ENCODE peak calls at places on chromosomes 2 and 18, in six cellular contexts. One of them, this sample, is unnamed.
A peak's percentile ranks its signal among the peaks of the same experiment; 100 is the strongest.

GRCh38 chr18:49616618-49617328 is 54.9 kb downstream of the LIPG start:
- DNase-seq in K562: no peak
- DNase-seq in HCT116: no peak
- DNase-seq in H1: no peak
- DNase-seq in GM12878: peak; percentile 26
- DNase-seq in HepG2: no peak
- DNase-seq in this sample: no peak

GRCh38 chr2:1658394-1659151 is 85.7 kb downstream of the PXDN start:
- DNase-seq in HepG2: no peak
- DNase-seq in H1: no peak
- DNase-seq in K562: no peak
- DNase-seq in GM12878: no peak
- DNase-seq in HCT116: no peak
- DNase-seq in this sample: no peak

GRCh38 chr2:97708608-97709007 is 4.8 kb upstream of the ZAP70 start:
- DNase-seq in HepG2: no peak
- DNase-seq in HCT116: no peak
- DNase-seq in H1: no peak
- DNase-seq in GM12878: no peak
- DNase-seq in K562: peak; percentile 39
- DNase-seq in this sample: no peak

GRCh38 chr2:152468832-152469692 is 134.1 kb downstream of the FMNL2 start:
- DNase-seq in H1: no peak
- DNase-seq in K562: no peak
- DNase-seq in HepG2: no peak
- DNase-seq in HCT116: no peak
- DNase-seq in GM12878: peak; percentile 28
- DNase-seq in this sample: no peak

GRCh38 chr2:523698-524270 is 153.4 kb downstream of the TMEM18 start:
- DNase-seq in HCT116: no peak
- DNase-seq in HepG2: no peak
- DNase-seq in H1: no peak
- DNase-seq in GM12878: no peak
- DNase-seq in K562: no peak
- DNase-seq in this sample: no peak

GRCh38 chr2:85843543-85843942 is 45.2 kb downstream of the ST3GAL5 start:
- DNase-seq in K562: peak; percentile 62
- DNase-seq in H1: no peak
- DNase-seq in GM12878: no peak
- DNase-seq in HepG2: no peak
- DNase-seq in HCT116: no peak
- DNase-seq in this sample: peak; percentile 11

GRCh38 chr2:157475722-157476390 is 32.0 kb upstream of the CYTIP start:
- DNase-seq in HCT116: no peak
- DNase-seq in HepG2: no peak
- DNase-seq in H1: no peak
- DNase-seq in K562: no peak
- DNase-seq in GM12878: no peak
- DNase-seq in this sample: no peak

GRCh38 chr2:206846854-206847834 is 81.7 kb downstream of the FASTKD2 start:
- DNase-seq in HepG2: peak; percentile 94
- DNase-seq in GM12878: no peak
- DNase-seq in K562: no peak
- DNase-seq in HCT116: no peak
- DNase-seq in H1: no peak
- DNase-seq in this sample: no peak

GRCh38 chr2:113602869-113603466 is 24.1 kb upstream of the RABL2A start:
- DNase-seq in H1: no peak
- DNase-seq in HepG2: no peak
- DNase-seq in K562: no peak
- DNase-seq in HCT116: no peak
- DNase-seq in GM12878: no peak
- DNase-seq in this sample: no peak

GRCh38 chr18:9914584-9915290 is 921 bp downstream of the VAPA start:
- DNase-seq in GM12878: no peak
- DNase-seq in H1: no peak
- DNase-seq in HCT116: peak; percentile 49
- DNase-seq in K562: peak; percentile 61
- DNase-seq in HepG2: peak; percentile 51
- DNase-seq in this sample: no peak

GRCh38 chr2:1581965-1582625 is 162.2 kb downstream of the PXDN start:
- DNase-seq in K562: no peak
- DNase-seq in GM12878: no peak
- DNase-seq in H1: no peak
- DNase-seq in HepG2: no peak
- DNase-seq in HCT116: no peak
- DNase-seq in this sample: no peak

GRCh38 chr18:32301976-32302743 is 112.3 kb downstream of the MEP1B start:
- DNase-seq in H1: no peak
- DNase-seq in HCT116: no peak
- DNase-seq in HepG2: no peak
- DNase-seq in K562: no peak
- DNase-seq in GM12878: no peak
- DNase-seq in this sample: no peak

GRCh38 chr2:20213651-20214565 is 11.0 kb downstream of the SDC1 start:
- DNase-seq in K562: no peak
- DNase-seq in HepG2: peak; percentile 93
- DNase-seq in H1: no peak
- DNase-seq in HCT116: no peak
- DNase-seq in GM12878: peak; percentile 31
- DNase-seq in this sample: no peak
- TF ChIP-seq ZNF274 in K562: no peak
- TF ChIP-seq ZNF274 in HepG2: no peak
- TF ChIP-seq ZNF274 in H1: no peak
- TF ChIP-seq ZNF274 in HCT116: no peak
- TF ChIP-seq ZNF274 in GM12878: no peak
- TF ChIP-seq ZNF274 in this sample: no peak

DNA sequence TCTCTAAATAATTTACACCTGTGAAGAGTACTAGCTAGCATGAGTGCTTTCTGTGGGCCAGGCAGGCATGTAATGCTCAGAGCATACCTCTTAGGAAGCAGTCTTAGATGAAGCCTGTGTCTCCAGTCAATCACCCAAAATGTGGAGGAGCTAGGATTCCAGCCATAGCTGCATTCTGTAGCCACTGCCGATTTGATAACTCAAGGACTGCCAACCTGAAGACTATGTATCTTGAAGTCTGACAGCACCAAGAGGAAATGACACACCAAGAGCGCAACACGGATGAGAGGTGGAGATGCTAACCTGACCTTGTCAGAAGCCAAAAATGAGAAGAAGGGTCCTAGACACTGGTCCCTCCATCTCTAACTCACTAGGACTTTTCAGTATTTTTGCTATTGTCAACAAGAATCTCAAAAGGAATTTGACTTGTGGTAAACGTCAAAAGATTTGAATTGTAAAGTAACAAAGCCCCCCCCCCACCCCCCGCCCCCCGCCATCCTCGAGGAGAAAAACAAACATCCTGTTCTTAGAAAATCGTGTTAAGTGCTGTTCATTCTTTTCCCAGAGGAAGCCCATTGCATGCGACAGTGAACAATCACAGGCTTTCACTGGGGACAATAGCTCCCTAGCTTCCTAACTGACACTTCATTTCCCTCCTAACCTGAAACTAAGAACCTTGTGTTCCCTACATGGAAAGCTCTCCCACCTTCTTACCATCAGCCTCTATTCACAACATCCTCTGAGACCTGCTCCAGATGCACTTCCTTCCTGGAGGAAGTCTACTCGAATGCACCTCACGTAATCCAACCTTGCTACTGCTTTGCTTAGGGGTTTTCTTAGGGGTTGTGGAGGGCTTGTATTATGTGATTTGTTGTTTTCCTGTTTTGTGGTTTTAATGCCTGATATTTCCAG is 14.7 kb downstream of the CDC42EP3 start:
- DNase-seq in HCT116: no peak
- DNase-seq in H1: peak; percentile 70
- DNase-seq in HepG2: no peak
- DNase-seq in K562: no peak
- DNase-seq in GM12878: no peak
- DNase-seq in this sample: peak; percentile 90
- TF ChIP-seq YY1 in HCT116: no peak
- TF ChIP-seq YY1 in H1: no peak
- TF ChIP-seq YY1 in HepG2: no peak
- TF ChIP-seq YY1 in K562: no peak
- TF ChIP-seq YY1 in GM12878: no peak
- TF ChIP-seq YY1 in this sample: no peak

GRCh38 chr2:25341753-25342371 is at the start of gene DNMT3A:
- DNase-seq in K562: peak; percentile 79
- DNase-seq in HepG2: no peak
- DNase-seq in HCT116: no peak
- DNase-seq in GM12878: no peak
- DNase-seq in H1: no peak
- DNase-seq in this sample: no peak
- H3K9ac ChIP-seq in K562: peak within 1 kb of the TSS; percentile 81
- H3K9ac ChIP-seq in HepG2: peak within 1 kb of the TSS; percentile 44
- H3K9ac ChIP-seq in HCT116: peak within 1 kb of the TSS; percentile 30
- H3K9ac ChIP-seq in GM12878: peak within 1 kb of the TSS; percentile 62
- H3K9ac ChIP-seq in H1: no peak within 1 kb of the TSS
- H3K9ac ChIP-seq in this sample: peak within 1 kb of the TSS; percentile 42

DNA sequence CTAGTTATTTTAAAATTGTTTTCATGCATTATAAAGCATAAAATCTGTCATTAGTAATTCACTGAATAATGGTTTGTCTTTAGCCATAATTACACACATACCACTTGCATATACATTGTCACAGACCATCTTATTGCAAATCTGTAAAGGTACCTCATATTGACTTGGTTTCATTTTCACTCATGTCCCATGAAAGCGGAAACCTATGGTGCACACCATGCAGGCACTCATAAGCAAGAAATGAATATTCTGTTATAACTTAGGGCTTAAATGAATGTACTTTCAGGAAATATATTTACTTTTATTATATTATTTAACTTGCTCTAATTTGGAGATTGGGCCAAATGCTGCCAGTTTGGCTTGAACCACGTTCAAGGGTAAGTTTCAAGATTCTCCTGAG is 29.2 kb upstream of the STK17B start:
- DNase-seq in K562: no peak
- DNase-seq in H1: no peak
- DNase-seq in GM12878: peak; percentile 83
- DNase-seq in HepG2: no peak
- DNase-seq in HCT116: no peak
- DNase-seq in this sample: no peak
- TF ChIP-seq ZNF274 in K562: no peak
- TF ChIP-seq ZNF274 in H1: no peak
- TF ChIP-seq ZNF274 in GM12878: no peak
- TF ChIP-seq ZNF274 in HepG2: no peak
- TF ChIP-seq ZNF274 in HCT116: no peak
- TF ChIP-seq ZNF274 in this sample: no peak

This sample was measured in NT2/D1.